ENCODE peak calls at places on chromosome X, in six cellular contexts. I is IMR-90, G is astrocyte, F is GM23338, V is neural progenitor cell, Z is body of pancreas. H is an unnamed sample.

GRCh38 chrX:138897621-138898492 is 186.3 kb upstream of the FGF13 start:
- DNase-seq in I (no peak), Z (no peak), V (no peak), G (peak; percentile 61), F (no peak), H (no peak)

GRCh38 chrX:118718737-118719136 is 8.7 kb upstream of the IL13RA1 start:
- DNase-seq in V (no peak), F (no peak), Z (no peak), G (no peak), I (no peak), H (no peak)

GRCh38 chrX:18899796-18900380 is 84.0 kb downstream of the PHKA2 start:
- DNase-seq in V (peak; percentile 44), F (peak; percentile 35), Z (no peak), G (no peak), I (no peak), H (no peak)

GRCh38 chrX:17692709-17693346 is 44.5 kb upstream of the SCML1 start:
- DNase-seq in G (peak; percentile 68), Z (no peak), I (peak; percentile 84), V (peak; percentile 58), F (peak; percentile 55), H (peak; percentile 24)

GRCh38 chrX:83819304-83819703 is 41.6 kb upstream of the CYLC1 start:
- DNase-seq in Z (no peak), F (peak; percentile 2), I (no peak), V (peak; percentile 1), G (no peak), H (no peak)

GRCh38 chrX:146241902-146242301 is 424.3 kb downstream of the SLITRK2 start:
- DNase-seq in Z (no peak), I (no peak), V (no peak), G (no peak), F (no peak), H (no peak)

GRCh38 chrX:32480019-32480418 is 731.3 kb downstream of the DMD start:
- DNase-seq in Z (no peak), I (peak; percentile 3), F (no peak), V (no peak), G (no peak), H (peak; percentile 0)

GRCh38 chrX:11105080-11105479 is 6.1 kb upstream of the HCCS start:
- DNase-seq in I (peak; percentile 54), Z (no peak), F (no peak), V (no peak), G (peak; percentile 56), H (peak; percentile 28)

GRCh38 chrX:153409414-153410101 is 1.7 kb upstream of the ZFP92 start:
- DNase-seq in V (no peak), Z (no peak), F (no peak), I (no peak), G (no peak), H (no peak)

GRCh38 chrX:99717716-99718115 is 692.4 kb downstream of the PCDH19 start:
- DNase-seq in F (no peak), G (no peak), V (no peak), I (no peak), Z (no peak), H (no peak)

GRCh38 chrX:41922694-41923171 is 621 bp downstream of the CASK start:
- DNase-seq in Z (peak; percentile 40), F (peak; percentile 11), I (no peak), G (peak; percentile 2), V (peak; percentile 61), H (no peak)

GRCh38 chrX:37603938-37604409 is 32.5 kb downstream of the LANCL3 start:
- DNase-seq in I (no peak), F (no peak), G (no peak), V (no peak), Z (peak; percentile 43), H (no peak)

GRCh38 chrX:15737188-15737956 is 698 bp upstream of the CA5B start:
- DNase-seq in F (no peak), V (no peak), Z (no peak), I (peak; percentile 10), G (no peak), H (no peak)

GRCh38 chrX:117610806-117611205 is 505.8 kb downstream of the KLHL13 start:
- DNase-seq in G (no peak), F (no peak), Z (peak; percentile 51), I (no peak), V (no peak), H (no peak)

GRCh38 chrX:74514384-74514783 is 93.1 kb downstream of the SLC16A2 start:
- DNase-seq in F (peak; percentile 23), V (no peak), Z (peak; percentile 17), G (no peak), I (no peak), H (no peak)

GRCh38 chrX:73468376-73468775 is 21.5 kb downstream of the CDX4 start:
- DNase-seq in G (no peak), F (no peak), I (no peak), V (no peak), Z (no peak), H (no peak)

GRCh38 chrX:30023451-30023850 is 191.9 kb upstream of the MAGEB2 start:
- DNase-seq in G (peak; percentile 35), Z (no peak), I (peak; percentile 31), V (no peak), F (no peak), H (no peak)

GRCh38 chrX:33434256-33435092 is 223.1 kb upstream of the DMD start:
- DNase-seq in G (peak; percentile 3), F (peak; percentile 64), Z (peak; percentile 74), I (peak; percentile 37), V (peak; percentile 77), H (peak; percentile 55)

GRCh38 chrX:13377537-13377936 is 57.7 kb upstream of the ATXN3L start:
- DNase-seq in I (peak; percentile 95), Z (no peak), G (peak; percentile 95), F (no peak), V (no peak), H (peak; percentile 57)

GRCh38 chrX:137563681-137564651 is 2.0 kb upstream of the ZIC3 start:
- DNase-seq in I (no peak), G (no peak), F (peak; percentile 73), Z (no peak), V (peak; percentile 42), H (no peak)

GRCh38 chrX:7147431-7147977 is at the start of gene STS:
- DNase-seq in V (peak; percentile 63), I (peak; percentile 14), F (peak; percentile 29), Z (peak; percentile 55), G (peak; percentile 10), H (no peak)

GRCh38 chrX:98194036-98194435 is 1310.3 kb downstream of the RPA4 start:
- DNase-seq in F (no peak), Z (no peak), I (no peak), V (no peak), G (no peak), H (no peak)

GRCh38 chrX:119655125-119655524 is 37.8 kb downstream of the SEPTIN6 start:
- DNase-seq in Z (peak; percentile 11), V (no peak), I (peak; percentile 88), F (no peak), G (peak; percentile 89), H (peak; percentile 96)

GRCh38 chrX:155954793-155955192 is 42.7 kb upstream of the IL9R start:
- DNase-seq in G (no peak), V (no peak), F (no peak), I (no peak), Z (no peak), H (no peak)

GRCh38 chrX:155959018-155959587 is 38.4 kb upstream of the IL9R start:
- DNase-seq in Z (no peak), F (peak; percentile 51), I (no peak), G (no peak), V (no peak), H (no peak)

GRCh38 chrX:155956649-155957048 is 40.8 kb upstream of the IL9R start:
- DNase-seq in Z (peak; percentile 23), I (no peak), G (no peak), V (no peak), F (no peak), H (no peak)

GRCh38 chrX:155956099-155956498 is 41.4 kb upstream of the IL9R start:
- DNase-seq in F (no peak), V (no peak), Z (no peak), I (no peak), G (no peak), H (no peak)

GRCh38 chrX:155957843-155958242 is 39.7 kb upstream of the IL9R start:
- DNase-seq in I (no peak), Z (no peak), F (no peak), V (no peak), G (no peak), H (no peak)
- H3K27ac ChIP-seq in I (no peak overlapping the region), Z (no peak overlapping the region), F (peak overlapping the region; percentile 28), V (no peak overlapping the region), G (no peak overlapping the region), H (no peak overlapping the region)

GRCh38 chrX:68894513-68895338 is 65.9 kb downstream of the EFNB1 start:
- DNase-seq in Z (peak; percentile 55), V (peak; percentile 77), G (peak; percentile 63), F (peak; percentile 35), I (peak; percentile 18), H (peak; percentile 6)

GRCh38 chrX:68892134-68892533 is 63.3 kb downstream of the EFNB1 start:
- DNase-seq in Z (no peak), G (no peak), F (no peak), I (no peak), V (no peak), H (no peak)

GRCh38 chrX:68892651-68893050 is 63.8 kb downstream of the EFNB1 start:
- DNase-seq in F (no peak), V (peak; percentile 70), G (no peak), Z (no peak), I (no peak), H (no peak)

GRCh38 chrX:68895339-68896250 is 66.8 kb downstream of the EFNB1 start:
- DNase-seq in G (peak; percentile 68), F (no peak), I (peak; percentile 42), Z (peak; percentile 45), V (no peak), H (no peak)

GRCh38 chrX:68894142-68894512 is 65.3 kb downstream of the EFNB1 start:
- DNase-seq in F (no peak), G (no peak), Z (no peak), V (no peak), I (no peak), H (no peak)
- H3K27ac ChIP-seq in F (no peak overlapping the region), G (no peak overlapping the region), Z (peak overlapping the region; percentile 47), V (no peak overlapping the region), I (no peak overlapping the region), H (no peak overlapping the region)

GRCh38 chrX:72201836-72202536 is 20.4 kb downstream of the PIN4 start:
- DNase-seq in F (no peak), G (peak; percentile 87), V (no peak), Z (no peak), I (peak; percentile 83), H (peak; percentile 75)
- H3K27ac ChIP-seq in F (peak overlapping the region; percentile 53), G (peak overlapping the region; percentile 88), V (no peak overlapping the region), Z (no peak overlapping the region), I (peak overlapping the region; percentile 62), H (peak overlapping the region; percentile 82)

GRCh38 chrX:136205882-136206281 is 45.3 kb downstream of the MAP7D3 start:
- DNase-seq in Z (no peak), G (no peak), F (peak; percentile 13), V (peak; percentile 13), I (no peak), H (no peak)

GRCh38 chrX:136209016-136209738 is 42.0 kb downstream of the MAP7D3 start:
- DNase-seq in V (peak; percentile 44), I (peak; percentile 56), Z (peak; percentile 54), F (peak; percentile 57), G (peak; percentile 30), H (peak; percentile 33)

GRCh38 chrX:136206916-136207315 is 44.3 kb downstream of the MAP7D3 start:
- DNase-seq in G (no peak), F (no peak), I (no peak), V (no peak), Z (no peak), H (no peak)

GRCh38 chrX:136209751-136210150 is 41.4 kb downstream of the MAP7D3 start:
- DNase-seq in G (no peak), V (no peak), I (no peak), F (no peak), Z (no peak), H (no peak)

GRCh38 chrX:136207546-136207945 is 43.7 kb downstream of the MAP7D3 start:
- DNase-seq in G (no peak), F (no peak), Z (no peak), I (no peak), V (no peak), H (no peak)
- H3K27ac ChIP-seq in G (no peak overlapping the region), F (no peak overlapping the region), Z (no peak overlapping the region), I (no peak overlapping the region), V (no peak overlapping the region), H (no peak overlapping the region)